ENCODE peak calls at places on chromosomes 7 and 10, in four cellular contexts. One of them, this sample, is unnamed.

GRCh38 chr7:140308060-140308459 is 90.3 kb downstream of the SLC37A3 start:
- DNase-seq in HCT116: no peak
- DNase-seq in H1: no peak
- DNase-seq in GM12878: no peak
- DNase-seq in this sample: no peak

GRCh38 chr10:5559642-5560141 is 34.9 kb downstream of the CALML3 start:
- DNase-seq in HCT116: no peak
- DNase-seq in GM12878: no peak
- DNase-seq in H1: no peak
- DNase-seq in this sample: no peak

GRCh38 chr10:59536151-59536550 is 173.5 kb downstream of the SLC16A9 start:
- DNase-seq in GM12878: no peak
- DNase-seq in H1: no peak
- DNase-seq in HCT116: no peak
- DNase-seq in this sample: no peak

GRCh38 chr7:81210092-81211064 is 291.5 kb upstream of the SEMA3C start:
- DNase-seq in GM12878: no peak
- DNase-seq in HCT116: no peak
- DNase-seq in H1: no peak
- DNase-seq in this sample: no peak

GRCh38 chr10:1938317-1938716 is 201.0 kb upstream of the ADARB2 start:
- DNase-seq in HCT116: no peak
- DNase-seq in GM12878: no peak
- DNase-seq in H1: no peak
- DNase-seq in this sample: no peak

GRCh38 chr10:118962159-118962863 is 67.2 kb upstream of the NANOS1 start:
- DNase-seq in H1: no peak
- DNase-seq in HCT116: no peak
- DNase-seq in GM12878: no peak
- DNase-seq in this sample: no peak

GRCh38 chr10:24008164-24009066 is 200.5 kb upstream of the KIAA1217 start:
- DNase-seq in GM12878: no peak
- DNase-seq in HCT116: no peak
- DNase-seq in H1: no peak
- DNase-seq in this sample: no peak

GRCh38 chr10:49163741-49164140 is 24.4 kb downstream of the TMEM273 start:
- DNase-seq in GM12878: no peak
- DNase-seq in H1: no peak
- DNase-seq in HCT116: no peak
- DNase-seq in this sample: no peak

GRCh38 chr7:64882341-64883112 is 20.5 kb upstream of the ZNF273 start:
- DNase-seq in GM12878: no peak
- DNase-seq in H1: no peak
- DNase-seq in HCT116: no peak
- DNase-seq in this sample: no peak

GRCh38 chr7:144024213-144024612 is 24.1 kb downstream of the OR6B1 start:
- DNase-seq in H1: no peak
- DNase-seq in HCT116: no peak
- DNase-seq in GM12878: no peak
- DNase-seq in this sample: no peak

GRCh38 chr10:63537511-63537910 is 16.3 kb downstream of the REEP3 start:
- DNase-seq in H1: no peak
- DNase-seq in HCT116: no peak
- DNase-seq in GM12878: no peak
- DNase-seq in this sample: no peak

GRCh38 chr7:111012799-111013675 is 77.9 kb upstream of the LRRN3 start:
- DNase-seq in HCT116: no peak
- DNase-seq in GM12878: peak; percentile 63
- DNase-seq in H1: no peak
- DNase-seq in this sample: no peak

GRCh38 chr10:44411251-44411650 is 26.4 kb upstream of the CXCL12 start:
- DNase-seq in GM12878: no peak
- DNase-seq in HCT116: no peak
- DNase-seq in H1: no peak
- DNase-seq in this sample: no peak

GRCh38 chr10:36559412-36559811 is 566.0 kb upstream of the ANKRD30A start:
- DNase-seq in GM12878: no peak
- DNase-seq in HCT116: no peak
- DNase-seq in H1: no peak
- DNase-seq in this sample: no peak

GRCh38 chr10:98242823-98243222 is 25.2 kb downstream of the LOXL4 start:
- DNase-seq in H1: no peak
- DNase-seq in HCT116: no peak
- DNase-seq in GM12878: no peak
- DNase-seq in this sample: no peak

GRCh38 chr7:69967152-69967591 is 368.9 kb downstream of the AUTS2 start:
- DNase-seq in HCT116: no peak
- DNase-seq in GM12878: no peak
- DNase-seq in H1: no peak
- DNase-seq in this sample: no peak

GRCh38 chr7:65037740-65038678 is 31.5 kb upstream of the ERV3-1 start:
- DNase-seq in H1: peak; percentile 81
- DNase-seq in HCT116: peak; percentile 82
- DNase-seq in GM12878: peak; percentile 57
- DNase-seq in this sample: peak; percentile 93

GRCh38 chr10:9636206-9636605 is 1381.5 kb upstream of the CELF2 start:
- DNase-seq in GM12878: no peak
- DNase-seq in H1: no peak
- DNase-seq in HCT116: no peak
- DNase-seq in this sample: no peak

GRCh38 chr7:22572937-22573336 is 72.9 kb upstream of the STEAP1B start:
- DNase-seq in GM12878: no peak
- DNase-seq in HCT116: no peak
- DNase-seq in H1: no peak
- DNase-seq in this sample: no peak

GRCh38 chr7:31761646-31762045 is 74.6 kb downstream of the PPP1R17 start:
- DNase-seq in GM12878: no peak
- DNase-seq in H1: no peak
- DNase-seq in HCT116: no peak
- DNase-seq in this sample: no peak

GRCh38 chr10:89894051-89894450 is 192.7 kb downstream of the KIF20B start:
- DNase-seq in HCT116: no peak
- DNase-seq in H1: no peak
- DNase-seq in GM12878: no peak
- DNase-seq in this sample: no peak

GRCh38 chr7:92158660-92159575 is 20.0 kb downstream of the LRRD1 start:
- DNase-seq in H1: no peak
- DNase-seq in GM12878: no peak
- DNase-seq in HCT116: no peak
- DNase-seq in this sample: no peak

GRCh38 chr7:1697499-1698125 is 27.5 kb downstream of the ELFN1 start:
- DNase-seq in H1: peak; percentile 39
- DNase-seq in HCT116: no peak
- DNase-seq in GM12878: no peak
- DNase-seq in this sample: no peak

GRCh38 chr10:80319318-80319717 is 29.9 kb upstream of the MAT1A start:
- DNase-seq in GM12878: no peak
- DNase-seq in HCT116: no peak
- DNase-seq in H1: no peak
- DNase-seq in this sample: no peak

GRCh38 chr10:70162892-70163201 is 7.5 kb downstream of the SAR1A start:
- DNase-seq in H1: no peak
- DNase-seq in HCT116: no peak
- DNase-seq in GM12878: peak; percentile 43
- DNase-seq in this sample: no peak

GRCh38 chr7:37947138-37947839 is 26.8 kb downstream of the EPDR1 start:
- DNase-seq in HCT116: no peak
- DNase-seq in H1: no peak
- DNase-seq in GM12878: no peak
- DNase-seq in this sample: no peak

GRCh38 chr7:131244259-131244852 is 83.3 kb upstream of the MKLN1 start:
- DNase-seq in HCT116: peak; percentile 35
- DNase-seq in GM12878: no peak
- DNase-seq in H1: no peak
- DNase-seq in this sample: no peak

GRCh38 chr7:152130658-152131590 is 105.5 kb downstream of the GALNT11 start:
- DNase-seq in H1: no peak
- DNase-seq in HCT116: no peak
- DNase-seq in GM12878: no peak
- DNase-seq in this sample: no peak

GRCh38 chr7:120583835-120584586 is 273.9 kb downstream of the TSPAN12 start:
- DNase-seq in H1: no peak
- DNase-seq in GM12878: no peak
- DNase-seq in HCT116: peak; percentile 24
- DNase-seq in this sample: no peak

GRCh38 chr10:49109669-49110335 is 5.5 kb downstream of the VSTM4 start:
- DNase-seq in H1: no peak
- DNase-seq in GM12878: no peak
- DNase-seq in HCT116: no peak
- DNase-seq in this sample: no peak

GRCh38 chr7:50598455-50599343 is 33.5 kb upstream of the DDC start:
- DNase-seq in H1: no peak
- DNase-seq in HCT116: no peak
- DNase-seq in GM12878: no peak
- DNase-seq in this sample: no peak

GRCh38 chr7:369981-370621 is 80.1 kb downstream of the FOXL3 start:
- DNase-seq in HCT116: no peak
- DNase-seq in H1: peak; percentile 59
- DNase-seq in GM12878: no peak
- DNase-seq in this sample: no peak

GRCh38 chr7:77460057-77460486 is 43.9 kb upstream of the GSAP start:
- DNase-seq in GM12878: no peak
- DNase-seq in HCT116: peak; percentile 12
- DNase-seq in H1: no peak
- DNase-seq in this sample: no peak
- TF ChIP-seq EGR1 in GM12878: no peak
- TF ChIP-seq EGR1 in HCT116: no peak
- TF ChIP-seq EGR1 in H1: no peak
- TF ChIP-seq EGR1 in this sample: no peak

GRCh38 chr7:108589874-108590273 is 20.2 kb downstream of the DNAJB9 start:
- DNase-seq in H1: no peak
- DNase-seq in GM12878: no peak
- DNase-seq in HCT116: no peak
- DNase-seq in this sample: no peak

GRCh38 chr7:108598153-108598552 is 28.5 kb downstream of the DNAJB9 start:
- DNase-seq in HCT116: no peak
- DNase-seq in GM12878: no peak
- DNase-seq in H1: no peak
- DNase-seq in this sample: no peak

GRCh38 chr7:108596560-108596959 is 26.9 kb downstream of the DNAJB9 start:
- DNase-seq in H1: no peak
- DNase-seq in GM12878: no peak
- DNase-seq in HCT116: no peak
- DNase-seq in this sample: no peak

DNA sequence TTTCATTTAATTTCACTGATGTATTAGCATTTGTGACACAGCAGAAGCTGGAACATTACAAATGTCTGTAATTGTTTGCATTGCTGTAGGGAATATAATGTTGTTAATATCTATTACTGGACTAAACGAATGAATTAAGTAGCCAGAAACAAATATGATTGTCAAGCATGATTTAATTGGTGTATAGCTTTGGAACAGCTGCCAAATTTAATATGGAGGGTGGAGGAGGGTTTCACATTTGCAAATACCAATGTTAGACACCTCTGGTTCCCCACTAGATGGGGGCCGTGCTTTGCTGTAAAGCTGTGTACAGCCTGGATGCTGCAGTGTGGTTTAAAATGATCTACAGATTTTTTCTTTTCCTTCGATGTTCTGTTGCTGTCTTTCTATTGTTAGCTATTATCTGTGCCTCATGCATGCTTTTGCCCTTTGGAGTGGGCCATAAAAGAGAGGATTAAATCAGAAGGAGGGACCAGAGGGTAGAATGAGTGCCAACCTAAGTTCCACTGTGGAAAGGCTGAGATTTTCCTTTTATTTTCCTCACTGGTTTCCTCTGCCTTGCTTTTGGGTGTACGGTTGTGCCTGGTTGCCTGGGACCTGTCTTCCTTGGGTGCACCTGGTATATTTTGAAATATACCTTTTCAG is 23.1 kb downstream of the DNAJB9 start:
- DNase-seq in HCT116: no peak
- DNase-seq in H1: no peak
- DNase-seq in GM12878: no peak
- DNase-seq in this sample: peak; percentile 60
- TF ChIP-seq EGR1 in HCT116: no peak
- TF ChIP-seq EGR1 in H1: no peak
- TF ChIP-seq EGR1 in GM12878: no peak
- TF ChIP-seq EGR1 in this sample: no peak

DNA sequence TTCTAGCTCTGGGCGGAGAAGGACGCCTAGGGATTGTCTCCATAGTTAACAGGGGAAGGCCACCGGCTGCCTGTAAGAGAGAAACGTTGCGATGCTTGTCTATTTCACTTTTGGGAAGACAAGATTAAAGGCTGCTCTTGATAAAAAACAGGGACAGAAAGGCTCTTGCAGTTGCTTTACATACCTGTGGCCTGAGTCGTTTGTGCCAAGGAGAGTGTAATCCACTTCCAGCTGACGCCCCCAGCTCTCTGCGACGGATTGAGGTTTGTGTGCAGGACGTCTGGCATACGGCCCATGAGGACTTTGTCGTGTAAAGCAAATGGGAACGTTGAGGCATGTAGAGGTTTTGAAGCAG is 1.1 kb downstream of the MAP3K8 start:
- DNase-seq in GM12878: no peak
- DNase-seq in HCT116: no peak
- DNase-seq in H1: no peak
- DNase-seq in this sample: peak; percentile 67
- TF ChIP-seq EGR1 in GM12878: no peak
- TF ChIP-seq EGR1 in HCT116: no peak
- TF ChIP-seq EGR1 in H1: no peak
- TF ChIP-seq EGR1 in this sample: no peak

DNA sequence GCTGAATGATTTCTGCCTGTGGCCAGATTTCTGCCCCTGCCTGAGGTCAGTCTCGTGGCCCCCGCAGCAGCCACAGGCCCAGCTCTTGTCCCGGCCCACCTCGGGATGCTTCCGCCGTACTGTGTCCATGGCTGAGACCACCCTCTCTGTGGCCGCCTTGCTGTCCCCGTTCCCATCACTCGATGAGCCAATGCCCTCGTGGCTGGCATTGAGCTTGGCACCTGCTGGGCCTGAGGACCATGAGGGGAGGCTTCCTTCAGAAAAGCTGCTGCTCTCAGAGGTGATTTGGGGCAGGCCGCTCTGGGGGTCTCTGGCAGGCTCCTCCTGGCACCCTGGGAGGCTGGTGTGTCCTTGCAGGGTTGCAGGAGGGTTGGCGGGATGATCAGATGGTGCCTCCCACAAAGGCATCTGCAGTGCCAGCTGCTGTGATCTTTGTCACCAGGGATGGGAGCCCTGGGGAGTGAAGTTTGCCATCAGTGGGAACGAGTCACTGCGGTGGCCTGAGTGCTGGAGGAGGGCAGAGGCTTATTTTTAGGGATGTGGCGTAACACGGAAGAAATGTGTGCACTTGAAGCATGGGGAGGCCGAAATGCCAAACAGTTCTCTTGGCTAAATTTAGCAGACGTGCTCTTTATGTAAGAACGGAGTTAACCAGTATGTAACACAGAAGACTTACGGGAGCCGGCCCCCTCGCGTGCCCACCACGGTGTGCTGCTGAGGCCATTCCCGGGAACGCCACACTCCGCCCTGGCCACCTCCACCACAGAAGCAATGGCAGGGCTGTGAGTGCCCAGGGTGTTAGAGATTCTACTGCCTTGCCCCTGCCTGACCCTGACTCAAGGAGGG is 47.7 kb downstream of the VIPR2 start:
- DNase-seq in GM12878: no peak
- DNase-seq in H1: peak; percentile 35
- DNase-seq in HCT116: no peak
- DNase-seq in this sample: no peak
- TF ChIP-seq EGR1 in GM12878: no peak
- TF ChIP-seq EGR1 in H1: no peak
- TF ChIP-seq EGR1 in HCT116: no peak
- TF ChIP-seq EGR1 in this sample: no peak

GRCh38 chr10:45547966-45548513 is 124.5 kb downstream of the ZFAND4 start:
- DNase-seq in H1: no peak
- DNase-seq in HCT116: no peak
- DNase-seq in GM12878: no peak
- DNase-seq in this sample: no peak
- TF ChIP-seq EGR1 in H1: no peak
- TF ChIP-seq EGR1 in HCT116: no peak
- TF ChIP-seq EGR1 in GM12878: no peak
- TF ChIP-seq EGR1 in this sample: no peak